ENCODE peak calls at places on chromosome 10, in nine cellular contexts. K, B, R, C, W, G, F, O and J are unnamed samples.

GRCh38 chr10:117132751-117133231 is 5.3 kb downstream of the VAX1 start:
- DNase-seq in K (no peak), B (no peak), R (no peak), C (no peak), W (no peak), G (no peak), F (no peak), O (no peak), J (no peak)

GRCh38 chr10:123538401-123539320 is 127.5 kb upstream of the GPR26 start:
- DNase-seq in K (no peak), B (no peak), R (no peak), C (no peak), W (no peak), G (no peak), F (no peak), O (no peak), J (no peak)

GRCh38 chr10:79407811-79408795 is 37.3 kb downstream of the ZCCHC24 start:
- DNase-seq in K (peak), B (peak), R (peak), C (no peak), W (peak), G (no peak), F (peak), O (peak), J (peak)

GRCh38 chr10:121665809-121666208 is 67.6 kb upstream of the FGFR2 start:
- DNase-seq in K (no peak), B (no peak), R (no peak), C (no peak), W (no peak), G (no peak), F (no peak), O (no peak), J (no peak)

GRCh38 chr10:47360419-47361040 is 12.4 kb downstream of the RBP3 start:
- DNase-seq in K (no peak), B (peak), R (peak), C (no peak), W (no peak), G (no peak), F (peak), O (no peak), J (peak)

GRCh38 chr10:72421895-72422540 is 67.3 kb upstream of the DNAJB12 start:
- DNase-seq in K (no peak), B (no peak), R (no peak), C (no peak), W (no peak), G (no peak), F (no peak), O (no peak), J (no peak)

GRCh38 chr10:30751678-30752331 is 122.3 kb upstream of the LYZL2 start:
- DNase-seq in K (peak), B (peak), R (peak), C (peak), W (peak), G (peak), F (peak), O (peak), J (no peak)

GRCh38 chr10:4154317-4154716 is 369.3 kb upstream of the KLF6 start:
- DNase-seq in K (no peak), B (no peak), R (no peak), C (no peak), W (no peak), G (no peak), F (no peak), O (no peak), J (no peak)

GRCh38 chr10:122688293-122688989 is 11.2 kb downstream of the C10orf120 start:
- DNase-seq in K (no peak), B (no peak), R (no peak), C (peak), W (peak), G (no peak), F (no peak), O (no peak), J (no peak)

GRCh38 chr10:93098816-93099215 is 25.1 kb downstream of the CYP26A1 start:
- DNase-seq in K (no peak), B (no peak), R (no peak), C (no peak), W (no peak), G (no peak), F (no peak), O (no peak), J (no peak)

GRCh38 chr10:61752111-61753011 is 89.6 kb downstream of the CABCOCO1 start:
- DNase-seq in K (peak), B (no peak), R (no peak), C (no peak), W (no peak), G (no peak), F (no peak), O (no peak), J (no peak)

GRCh38 chr10:124349993-124350280 is 68.8 kb downstream of the OAT start:
- DNase-seq in K (no peak), B (peak), R (no peak), C (no peak), W (no peak), G (no peak), F (no peak), O (no peak), J (no peak)

GRCh38 chr10:109966961-109967738 is 40.6 kb upstream of the ADD3 start:
- DNase-seq in K (peak), B (no peak), R (no peak), C (no peak), W (peak), G (no peak), F (no peak), O (no peak), J (no peak)

GRCh38 chr10:3491571-3491970 is 293.4 kb downstream of the KLF6 start:
- DNase-seq in K (no peak), B (no peak), R (no peak), C (no peak), W (no peak), G (no peak), F (no peak), O (no peak), J (no peak)

GRCh38 chr10:34172936-34173533 is 642.1 kb downstream of the PARD3 start:
- DNase-seq in K (peak), B (no peak), R (no peak), C (no peak), W (no peak), G (no peak), F (no peak), O (no peak), J (no peak)

GRCh38 chr10:89518876-89519842 is 16.2 kb downstream of the SLC16A12 start:
- DNase-seq in K (peak), B (no peak), R (no peak), C (no peak), W (peak), G (no peak), F (peak), O (no peak), J (no peak)

GRCh38 chr10:78727728-78728127 is 341.0 kb upstream of the ZMIZ1 start:
- DNase-seq in K (no peak), B (no peak), R (no peak), C (no peak), W (peak), G (no peak), F (no peak), O (no peak), J (peak)

GRCh38 chr10:97534746-97535367 is 36.1 kb downstream of the UBTD1 start:
- DNase-seq in K (no peak), B (peak), R (no peak), C (no peak), W (peak), G (peak), F (peak), O (no peak), J (no peak)

GRCh38 chr10:90306187-90306586 is 551.7 kb downstream of the HTR7 start:
- DNase-seq in K (peak), B (no peak), R (no peak), C (no peak), W (no peak), G (no peak), F (no peak), O (no peak), J (no peak)

GRCh38 chr10:14039968-14040668 is 290.6 kb downstream of the FRMD4A start:
- DNase-seq in K (peak), B (no peak), R (no peak), C (no peak), W (no peak), G (no peak), F (no peak), O (no peak), J (no peak)

GRCh38 chr10:29680091-29680490 is 45.3 kb upstream of the SVIL start:
- DNase-seq in K (no peak), B (no peak), R (no peak), C (no peak), W (no peak), G (no peak), F (no peak), O (no peak), J (no peak)
- H3K4me3 ChIP-seq in K (no peak), B (no peak), R (no peak), C (no peak), W (no peak), G (no peak), F (no peak), O (no peak), J (no peak)

DNA sequence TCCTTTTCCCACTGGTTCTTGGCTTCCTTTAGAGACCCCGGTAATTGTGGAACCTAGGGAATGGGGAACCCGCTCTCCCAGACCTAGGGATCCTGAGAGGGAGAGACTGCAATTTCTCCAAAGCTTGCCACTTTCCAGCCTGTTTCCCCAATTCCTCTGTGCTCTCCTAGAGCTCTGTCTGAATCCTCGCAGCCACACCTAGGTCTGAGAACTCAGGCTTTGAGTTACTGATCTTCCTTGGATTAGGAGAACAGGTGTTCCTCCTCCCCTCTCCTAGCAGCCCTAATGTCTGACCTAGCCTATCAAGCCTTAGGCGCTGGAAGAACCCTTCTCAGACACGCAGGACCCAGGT is 20.0 kb downstream of the WNT8B start:
- DNase-seq in K (no peak), B (no peak), R (no peak), C (no peak), W (no peak), G (no peak), F (no peak), O (no peak), J (no peak)
- H3K4me3 ChIP-seq in K (no peak), B (no peak), R (peak), C (no peak), W (peak), G (peak), F (peak), O (peak), J (no peak)

GRCh38 chr10:101828734-101829551 is 10.7 kb upstream of the OGA start:
- DNase-seq in K (no peak), B (peak), R (no peak), C (no peak), W (no peak), G (no peak), F (peak), O (peak), J (peak)
- H3K4me3 ChIP-seq in K (no peak), B (no peak), R (peak), C (no peak), W (no peak), G (no peak), F (peak), O (peak), J (no peak)

GRCh38 chr10:21015838-21016237 is 118.7 kb upstream of the NEBL start:
- DNase-seq in K (no peak), B (no peak), R (no peak), C (no peak), W (no peak), G (no peak), F (no peak), O (no peak), J (no peak)
- H3K4me3 ChIP-seq in K (no peak), B (no peak), R (no peak), C (no peak), W (no peak), G (no peak), F (no peak), O (no peak), J (no peak)

DNA sequence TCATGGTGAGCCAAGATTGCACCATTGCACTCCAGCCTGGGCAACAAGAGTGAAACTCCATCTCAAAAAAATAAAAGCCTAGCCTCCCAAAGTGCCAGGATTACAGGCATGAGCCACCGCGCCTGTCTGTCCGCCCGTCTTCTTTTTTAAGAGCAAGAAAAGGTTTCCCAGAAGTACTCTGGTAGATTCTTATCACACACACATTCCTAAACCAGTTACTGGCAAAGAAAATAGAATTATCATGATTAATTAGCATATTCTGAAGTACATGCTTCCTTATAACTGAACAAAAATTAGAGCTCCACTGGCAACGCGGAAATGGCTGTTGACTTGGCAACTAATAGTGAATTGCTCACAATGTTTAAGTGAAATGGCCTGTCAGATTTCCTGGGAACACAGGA is 87.0 kb downstream of the ADK start:
- DNase-seq in K (peak), B (no peak), R (peak), C (peak), W (no peak), G (no peak), F (no peak), O (no peak), J (no peak)
- H3K4me3 ChIP-seq in K (no peak), B (no peak), R (no peak), C (no peak), W (no peak), G (no peak), F (no peak), O (peak), J (no peak)

GRCh38 chr10:118798186-118798811 is 43.5 kb upstream of the CACUL1 start:
- DNase-seq in K (no peak), B (no peak), R (no peak), C (no peak), W (no peak), G (peak), F (no peak), O (no peak), J (no peak)
- H3K4me3 ChIP-seq in K (no peak), B (no peak), R (no peak), C (no peak), W (no peak), G (no peak), F (no peak), O (no peak), J (no peak)

GRCh38 chr10:515674-516073 is 173.8 kb downstream of the DIP2C start:
- DNase-seq in K (no peak), B (no peak), R (no peak), C (no peak), W (no peak), G (no peak), F (no peak), O (no peak), J (no peak)
- H3K4me3 ChIP-seq in K (no peak), B (no peak), R (no peak), C (no peak), W (no peak), G (no peak), F (no peak), O (no peak), J (no peak)

GRCh38 chr10:129942936-129943724 is 20.9 kb downstream of the EBF3 start:
- DNase-seq in K (no peak), B (peak), R (peak), C (no peak), W (peak), G (no peak), F (peak), O (no peak), J (no peak)

GRCh38 chr10:129942019-129942277 is 22.1 kb downstream of the EBF3 start:
- DNase-seq in K (no peak), B (no peak), R (peak), C (no peak), W (peak), G (no peak), F (no peak), O (no peak), J (no peak)

GRCh38 chr10:129941199-129942018 is 22.7 kb downstream of the EBF3 start:
- DNase-seq in K (no peak), B (peak), R (peak), C (no peak), W (peak), G (no peak), F (peak), O (no peak), J (no peak)

GRCh38 chr10:129940617-129941198 is 23.4 kb downstream of the EBF3 start:
- DNase-seq in K (no peak), B (peak), R (peak), C (no peak), W (peak), G (no peak), F (peak), O (no peak), J (no peak)

GRCh38 chr10:129942391-129942790 is 21.7 kb downstream of the EBF3 start:
- DNase-seq in K (no peak), B (peak), R (peak), C (no peak), W (peak), G (no peak), F (peak), O (no peak), J (no peak)
- H3K4me3 ChIP-seq in K (no peak), B (no peak), R (no peak), C (no peak), W (no peak), G (no peak), F (no peak), O (no peak), J (no peak)